ENCODE peak calls at places on chromosomes 6 and 20, in six cellular contexts. O is fibroblast of the aortic adventitia; B is activated CD8-positive, alpha-beta T cell treated with anti-CD3 and anti-CD28 coated beads for 36 hours; F is RWPE1; K is HFF-Myc; T is heart right ventricle. U is an unnamed sample.

GRCh38 chr20:38961530-38962043 is 557 bp upstream of the DHX35 start:
- DNase-seq in O (no peak), B (peak; percentile 56), F (peak; percentile 46), K (no peak), T (no peak), U (no peak)

GRCh38 chr6:148835920-148836441 is 89.2 kb downstream of the UST start:
- DNase-seq in O (peak; percentile 86), B (peak; percentile 48), F (no peak), K (peak; percentile 84), T (no peak), U (no peak)

GRCh38 chr6:85751374-85752055 is 108.8 kb upstream of the SYNCRIP start:
- DNase-seq in O (no peak), B (no peak), F (no peak), K (no peak), T (no peak), U (no peak)

GRCh38 chr6:118313208-118313607 is 234.9 kb upstream of the PLN start:
- DNase-seq in O (no peak), B (no peak), F (no peak), K (no peak), T (no peak), U (no peak)

GRCh38 chr6:31048090-31048489 is 37.8 kb downstream of the MUC22 start:
- DNase-seq in O (no peak), B (no peak), F (no peak), K (no peak), T (no peak), U (no peak)

GRCh38 chr6:125363010-125363359 is 61.2 kb upstream of the HDDC2 start:
- DNase-seq in O (peak; percentile 56), B (no peak), F (no peak), K (no peak), T (no peak), U (no peak)

GRCh38 chr20:33679758-33680485 is 5.7 kb upstream of the NECAB3 start:
- DNase-seq in O (no peak), B (peak; percentile 73), F (no peak), K (no peak), T (no peak), U (no peak)

GRCh38 chr6:11315743-11316437 is 83.4 kb upstream of the NEDD9 start:
- DNase-seq in O (peak; percentile 96), B (no peak), F (peak; percentile 57), K (peak; percentile 97), T (peak; percentile 13), U (no peak)

GRCh38 chr6:109800771-109801170 is 109.7 kb downstream of the FIG4 start:
- DNase-seq in O (no peak), B (no peak), F (no peak), K (no peak), T (no peak), U (no peak)

GRCh38 chr6:26195924-26196845 is 109.0 kb downstream of the HFE start:
- DNase-seq in O (peak; percentile 32), B (peak; percentile 74), F (no peak), K (no peak), T (no peak), U (no peak)

GRCh38 chr6:37566209-37566859 is 66.6 kb upstream of the CCDC167 start:
- DNase-seq in O (peak; percentile 30), B (peak; percentile 77), F (peak; percentile 64), K (no peak), T (peak; percentile 37), U (no peak)

GRCh38 chr6:12751694-12752304 is 35.2 kb downstream of the PHACTR1 start:
- DNase-seq in O (peak; percentile 49), B (peak; percentile 65), F (peak; percentile 49), K (peak; percentile 29), T (peak; percentile 46), U (no peak)

GRCh38 chr6:20718705-20719653 is 184.7 kb downstream of the CDKAL1 start:
- DNase-seq in O (no peak), B (no peak), F (no peak), K (no peak), T (no peak), U (no peak)
- TF ChIP-seq CTCF in O (no peak), B (no peak), F (no peak), K (no peak), T (no peak), U (peak; percentile 35)

DNA sequence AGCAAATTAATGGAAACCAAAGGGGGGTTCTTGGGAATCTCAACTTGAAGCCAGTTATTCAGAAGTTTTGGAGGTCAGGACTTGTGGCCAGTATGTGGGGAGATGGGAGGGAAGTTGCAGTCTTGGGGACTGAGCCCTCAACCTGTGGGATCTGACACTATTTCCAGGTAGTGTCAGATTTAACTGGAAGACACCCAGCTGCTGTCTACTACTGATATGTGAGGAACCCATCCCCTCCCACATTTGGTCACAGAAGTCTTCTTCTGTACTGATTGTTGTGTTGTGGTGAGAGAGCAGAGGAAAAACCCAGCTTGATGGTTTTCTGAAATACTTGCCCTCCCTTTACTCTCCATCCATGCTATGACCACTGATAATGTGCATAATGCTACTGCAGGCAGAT is 134.0 kb downstream of the QRSL1 start:
- DNase-seq in O (no peak), B (no peak), F (no peak), K (no peak), T (no peak), U (no peak)
- TF ChIP-seq CTCF in O (no peak), B (no peak), F (no peak), K (no peak), T (no peak), U (no peak)

DNA sequence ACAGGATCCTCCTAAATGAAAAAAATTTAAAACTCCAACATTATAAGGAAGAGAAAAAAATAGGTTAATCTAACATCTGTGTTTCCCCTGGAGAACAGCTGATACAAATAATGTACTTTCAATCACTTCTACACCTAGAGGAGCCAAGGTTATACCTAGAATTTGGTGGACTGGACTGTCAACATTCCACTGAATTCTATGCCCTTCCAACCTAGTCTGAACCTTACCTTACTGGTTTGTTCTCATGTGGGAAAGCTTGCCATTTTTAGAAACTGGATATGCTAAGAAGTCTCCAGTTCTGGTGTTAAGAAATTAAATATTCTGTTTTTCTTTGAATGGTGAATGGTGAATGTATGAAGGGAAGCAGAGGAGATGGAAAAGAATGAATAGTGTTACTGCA is 162.4 kb downstream of the DST start:
- DNase-seq in O (no peak), B (no peak), F (no peak), K (no peak), T (no peak), U (no peak)
- TF ChIP-seq CTCF in O (no peak), B (no peak), F (no peak), K (no peak), T (no peak), U (no peak)

DNA sequence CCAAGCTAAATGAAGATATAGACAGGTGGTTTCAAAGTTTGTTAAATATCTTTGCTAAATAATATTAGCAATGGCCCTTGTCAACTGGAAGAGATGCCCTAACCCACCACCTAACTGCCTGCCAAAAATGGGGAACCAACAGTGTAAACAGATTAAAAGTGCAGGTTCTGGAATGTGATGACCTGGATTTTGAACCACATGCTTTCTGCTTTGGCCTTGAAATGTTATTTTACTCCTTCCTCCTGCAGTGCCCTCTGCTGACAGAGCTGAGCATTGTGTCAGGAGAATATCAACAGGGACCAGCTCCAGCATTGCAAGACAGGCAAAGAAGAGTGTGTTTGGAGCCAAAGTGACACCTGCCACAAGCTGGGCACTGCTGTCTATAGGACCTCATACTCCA is 226.6 kb downstream of the MYLK4 start:
- DNase-seq in O (no peak), B (peak; percentile 15), F (no peak), K (no peak), T (no peak), U (no peak)
- TF ChIP-seq CTCF in O (peak; percentile 23), B (peak; percentile 32), F (no peak), K (peak; percentile 52), T (no peak), U (peak; percentile 47)

DNA sequence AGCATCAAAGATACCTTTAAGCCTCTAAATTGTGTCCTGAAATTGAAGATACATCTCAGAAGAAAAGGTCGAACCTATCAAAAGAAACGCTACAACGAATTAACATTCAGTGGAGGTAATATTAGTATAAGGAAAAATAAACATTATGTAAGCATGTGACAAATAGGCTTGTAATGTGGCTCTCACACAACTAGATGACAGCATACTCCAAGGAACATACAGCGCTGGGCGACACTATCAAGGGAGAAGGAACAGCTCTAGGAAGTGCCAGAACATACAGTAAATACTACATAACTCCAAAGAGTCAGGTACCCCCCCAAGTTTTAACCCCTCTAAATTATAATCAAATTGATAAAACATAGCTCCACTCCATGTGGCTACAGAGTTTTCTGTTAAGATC is 103.5 kb downstream of the LAMP5 start:
- DNase-seq in O (peak; percentile 27), B (no peak), F (peak; percentile 36), K (no peak), T (no peak), U (no peak)
- TF ChIP-seq CTCF in O (no peak), B (no peak), F (peak; percentile 53), K (peak; percentile 22), T (peak; percentile 32), U (peak; percentile 77)

GRCh38 chr6:79543886-79544285 is 6.7 kb upstream of the LCA5 start:
- DNase-seq in O (no peak), B (no peak), F (no peak), K (no peak), T (no peak), U (no peak)

GRCh38 chr6:79543411-79543810 is 6.2 kb upstream of the LCA5 start:
- DNase-seq in O (no peak), B (no peak), F (no peak), K (no peak), T (no peak), U (no peak)

GRCh38 chr6:79546186-79546585 is 9.0 kb upstream of the LCA5 start:
- DNase-seq in O (peak; percentile 29), B (no peak), F (no peak), K (no peak), T (no peak), U (no peak)

GRCh38 chr6:79544299-79544927 is 7.2 kb upstream of the LCA5 start:
- DNase-seq in O (peak; percentile 58), B (no peak), F (no peak), K (no peak), T (no peak), U (no peak)

DNA sequence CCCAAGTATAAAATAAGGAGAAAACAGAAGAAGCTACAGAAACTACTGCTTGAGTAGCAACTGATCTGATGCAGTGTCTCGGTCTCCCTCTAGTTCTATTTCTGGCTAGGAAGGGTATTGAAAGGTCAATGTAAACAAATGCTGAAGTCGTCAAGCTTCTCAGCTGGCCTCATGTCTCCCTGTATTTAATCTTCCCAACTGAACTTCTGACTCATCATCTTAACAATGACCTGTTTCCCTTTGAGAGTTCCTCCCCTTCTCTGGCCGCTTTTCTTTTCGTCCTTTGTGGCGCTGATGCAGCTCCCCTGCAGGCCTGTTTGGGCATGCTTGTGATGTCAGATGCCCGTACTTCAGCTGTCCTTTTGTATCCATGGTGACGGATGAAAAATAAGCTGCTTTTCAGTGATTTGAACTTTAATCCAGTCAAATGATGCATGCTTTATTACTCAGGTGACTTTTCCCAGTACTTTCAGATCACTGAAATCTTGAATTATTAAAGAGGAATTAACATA is 7.8 kb upstream of the LCA5 start:
- DNase-seq in O (peak; percentile 97), B (peak; percentile 2), F (peak; percentile 98), K (peak; percentile 95), T (peak; percentile 77), U (no peak)
- TF ChIP-seq CTCF in O (peak; percentile 86), B (no peak), F (no peak), K (peak; percentile 55), T (peak; percentile 71), U (peak; percentile 74)

U was measured in chondrocyte.